ENCODE peak calls at places on chromosome 11, in eight cellular contexts. H is fibroblast of the aortic adventitia, D is colonic mucosa, T is pancreas, B is retinal pigment epithelial cell, G is AG10803, U is BJ, L is K562. V is an unnamed sample.

GRCh38 chr11:128595775-128596174 is 8.4 kb upstream of the ETS1 start:
- DNase-seq in T (no peak), B (no peak), U (no peak), G (no peak), H (no peak), D (no peak), L (no peak), V (no peak)

GRCh38 chr11:47270331-47271271 is 668 bp downstream of the MADD start:
- DNase-seq in U (no peak), H (peak), D (peak), L (peak), B (no peak), G (peak), T (peak), V (no peak)

GRCh38 chr11:120121914-120122473 is 15.9 kb downstream of the TRIM29 start:
- DNase-seq in L (no peak), D (no peak), H (no peak), T (peak), G (no peak), U (no peak), B (peak), V (no peak)

GRCh38 chr11:113986351-113987140 is 11.6 kb downstream of the HTR3A start:
- DNase-seq in T (no peak), U (no peak), B (no peak), L (no peak), D (no peak), G (no peak), H (no peak), V (no peak)

GRCh38 chr11:128451651-128452470 is 135.5 kb downstream of the ETS1 start:
- DNase-seq in U (no peak), D (peak), T (peak), L (no peak), H (peak), B (no peak), G (peak), V (no peak)

GRCh38 chr11:117144477-117145392 is 648 bp downstream of the PAFAH1B2 start:
- DNase-seq in B (peak), L (peak), D (peak), U (peak), H (peak), G (peak), T (peak), V (no peak)

GRCh38 chr11:35237345-35237744 is 98.4 kb downstream of the CD44 start:
- DNase-seq in B (no peak), D (no peak), G (no peak), T (no peak), H (no peak), U (no peak), L (no peak), V (no peak)

GRCh38 chr11:71251159-71251721 is 1.1 kb downstream of the SHANK2 start:
- DNase-seq in B (no peak), L (no peak), G (no peak), H (no peak), T (peak), U (no peak), D (no peak), V (no peak)

GRCh38 chr11:132211479-132211878 is 841.1 kb downstream of the NTM start:
- DNase-seq in D (no peak), L (no peak), T (no peak), H (no peak), U (no peak), B (no peak), G (no peak), V (no peak)

GRCh38 chr11:1931326-1931725 is 11.8 kb downstream of the TNNT3 start:
- DNase-seq in L (no peak), H (peak), U (no peak), G (no peak), B (no peak), T (no peak), D (no peak), V (no peak)

GRCh38 chr11:95156916-95157568 is 67.4 kb downstream of the ENDOD1 start:
- DNase-seq in B (no peak), H (peak), T (no peak), U (no peak), D (no peak), L (no peak), G (peak), V (no peak)

GRCh38 chr11:12556788-12557384 is 117.3 kb upstream of the TEAD1 start:
- DNase-seq in D (peak), B (peak), U (peak), H (peak), T (peak), L (no peak), G (peak), V (peak)

GRCh38 chr11:46127150-46127638 is 5.9 kb upstream of the PHF21A start:
- DNase-seq in D (peak), G (peak), T (no peak), L (peak), H (peak), B (no peak), U (no peak), V (no peak)

GRCh38 chr11:47399860-47400812 is 8.3 kb upstream of the SLC39A13 start:
- DNase-seq in B (no peak), H (no peak), D (no peak), G (no peak), L (peak), T (no peak), U (no peak), V (no peak)

GRCh38 chr11:120137611-120138521 is at the start of gene TRIM29:
- DNase-seq in D (peak), T (no peak), H (no peak), G (no peak), B (no peak), L (peak), U (no peak), V (no peak)

GRCh38 chr11:93694109-93694508 is 32.6 kb downstream of the CEP295 start:
- DNase-seq in D (no peak), G (no peak), U (no peak), L (no peak), B (no peak), T (no peak), H (no peak), V (no peak)
- TF ChIP-seq CTCF in D (no peak), G (no peak), U (no peak), L (no peak), B (no peak), T (no peak), H (peak), V (no peak)

DNA sequence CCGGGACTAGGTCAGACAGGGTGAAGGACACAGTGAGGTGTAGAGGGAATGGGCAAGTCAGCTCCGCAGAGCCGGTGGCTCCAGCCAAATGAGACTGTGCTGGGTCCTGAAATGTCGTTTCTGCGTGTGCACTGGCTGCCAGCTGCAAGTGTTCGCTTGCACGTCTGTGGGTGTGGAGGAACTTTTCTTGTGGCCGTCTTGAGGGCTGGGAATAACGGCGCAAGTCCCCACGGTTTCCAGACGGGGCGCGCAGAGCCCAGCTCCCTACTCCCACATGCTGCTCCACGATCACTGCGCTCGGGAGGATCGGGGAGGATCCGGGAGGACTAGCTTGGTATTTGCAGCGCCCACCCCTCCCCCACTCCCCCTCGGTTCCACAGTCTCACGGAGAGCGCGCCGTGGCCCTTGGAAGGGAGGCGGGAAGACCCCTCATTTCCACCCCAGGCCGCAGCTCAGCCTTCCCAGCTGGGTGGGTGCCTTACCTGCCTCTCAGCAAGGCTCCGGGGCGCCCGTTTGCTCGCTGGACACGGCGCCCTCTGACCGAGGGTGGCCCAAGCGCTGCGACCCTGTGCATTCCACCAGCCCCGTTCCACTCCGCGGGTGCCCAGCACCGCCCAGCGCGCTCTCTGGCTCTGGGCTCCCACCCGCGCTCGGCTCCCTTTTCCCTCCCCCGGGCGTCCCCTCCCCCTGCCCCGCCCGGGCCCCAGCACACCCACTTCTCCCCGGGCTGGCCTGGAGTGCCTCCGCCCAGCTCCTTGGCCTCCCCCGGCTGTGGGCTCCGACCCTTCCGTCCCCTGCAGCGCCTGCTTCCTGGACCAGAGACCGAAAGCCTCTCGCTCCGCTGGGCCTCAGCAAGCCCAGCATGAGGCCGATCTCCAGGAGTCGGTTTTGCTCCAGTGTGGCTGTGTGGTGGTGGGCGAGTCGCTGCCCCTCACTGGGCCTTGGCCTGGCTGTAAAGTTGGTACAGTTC is at the start of gene KCNE3:
- DNase-seq in B (no peak), L (peak), D (peak), U (no peak), T (peak), H (peak), G (peak), V (no peak)
- H3K4me3 ChIP-seq in B (peak), L (peak), D (peak), U (peak), T (peak), H (peak), G (peak), V (peak)

DNA sequence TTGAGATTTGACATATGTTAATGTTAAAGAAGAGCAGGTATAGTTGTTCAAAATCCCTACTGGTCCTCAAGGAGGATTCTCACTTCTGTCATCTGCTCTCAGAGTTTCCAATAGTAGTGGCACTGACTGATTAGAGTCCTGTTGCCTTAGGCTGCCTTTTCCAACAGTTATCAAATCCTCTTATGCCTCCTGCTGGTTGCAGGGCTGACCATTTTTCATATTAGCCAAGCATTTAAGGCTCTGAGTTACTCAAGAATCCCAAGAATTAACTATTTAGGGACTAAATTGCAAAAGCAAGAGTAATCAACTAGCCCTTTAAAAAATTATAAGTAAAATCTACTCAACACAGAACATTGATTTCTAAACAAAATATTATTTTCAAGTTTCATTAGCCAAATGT is 212.0 kb upstream of the CHORDC1 start:
- DNase-seq in B (no peak), H (no peak), G (no peak), D (no peak), U (no peak), L (peak), T (no peak), V (no peak)
- TF ChIP-seq CTCF in B (peak), H (no peak), G (no peak), D (no peak), U (no peak), L (no peak), T (no peak), V (no peak)

DNA sequence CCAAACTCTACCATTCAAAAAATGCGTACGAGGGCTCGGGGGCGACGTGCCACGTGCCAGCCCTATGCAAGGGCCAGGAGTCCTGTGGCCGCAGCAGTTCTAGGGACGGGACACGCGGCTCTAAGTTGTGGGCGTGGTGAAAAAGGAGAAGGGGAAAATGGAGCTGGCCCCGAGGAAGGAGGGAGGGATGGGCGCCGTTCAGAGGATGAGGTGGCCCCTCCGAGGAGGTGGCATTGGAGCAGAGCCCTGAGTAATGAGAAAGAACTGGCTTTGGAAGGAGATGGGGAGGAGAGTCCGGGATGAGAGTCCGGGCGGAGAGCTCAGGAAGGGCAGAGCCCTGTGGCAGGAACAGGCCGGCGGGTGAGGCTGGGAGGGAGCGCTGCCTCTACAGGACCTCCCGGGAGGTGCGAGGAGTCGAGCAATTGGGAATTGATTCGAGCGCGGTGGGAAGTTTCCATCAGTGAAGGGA is 21.0 kb downstream of the OTUB1 start:
- DNase-seq in L (peak), T (no peak), U (no peak), G (peak), D (peak), B (no peak), H (peak), V (no peak)
- H3K4me3 ChIP-seq in L (no peak), T (no peak), U (peak), G (peak), D (peak), B (peak), H (peak), V (no peak)

GRCh38 chr11:40338739-40339138 is 1120.7 kb downstream of the LRRC4C start:
- DNase-seq in U (peak), L (no peak), T (no peak), G (peak), H (peak), B (no peak), D (no peak), V (peak)
- TF ChIP-seq CTCF in U (no peak), L (no peak), T (no peak), G (no peak), H (no peak), B (no peak), D (no peak), V (no peak)

DNA sequence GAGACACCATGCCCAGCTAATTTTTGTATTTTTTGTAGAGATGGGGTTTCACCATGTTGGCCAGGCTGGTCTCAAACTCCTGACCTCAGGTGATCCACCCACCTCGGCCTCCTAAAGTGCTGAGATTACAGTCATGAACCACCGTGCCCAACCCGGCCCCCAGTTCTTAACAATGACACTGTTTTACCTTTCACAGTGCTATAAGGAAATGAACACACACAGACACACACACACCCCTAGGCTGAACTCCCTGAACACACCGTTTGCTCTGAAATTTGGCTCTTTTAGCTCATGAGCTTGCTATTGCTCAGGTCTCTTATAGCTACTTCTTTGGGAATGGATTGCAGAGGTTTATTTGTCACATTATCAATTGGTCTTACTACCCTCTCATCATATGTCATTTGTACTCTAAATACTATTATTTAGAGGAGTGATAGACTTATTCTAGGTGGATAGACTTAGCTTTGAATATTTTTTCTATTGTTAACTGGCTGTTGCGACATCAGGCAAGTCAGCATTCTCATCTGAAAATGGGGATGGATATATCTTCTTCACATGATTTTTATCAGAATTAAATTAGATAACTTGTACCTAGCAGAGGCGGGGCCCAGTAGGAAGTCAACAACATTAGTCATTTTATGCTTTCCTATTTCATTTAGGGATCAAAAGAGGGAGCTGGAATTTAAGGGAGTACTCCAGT is 2.1 kb downstream of the LYVE1 start:
- DNase-seq in H (no peak), T (no peak), G (no peak), L (no peak), B (no peak), D (no peak), U (no peak), V (no peak)
- H3K4me3 ChIP-seq in H (no peak), T (no peak), G (no peak), L (no peak), B (no peak), D (no peak), U (no peak), V (no peak)

GRCh38 chr11:72684236-72684912 is 10.2 kb upstream of the PDE2A start:
- DNase-seq in D (peak), B (no peak), H (peak), G (peak), T (peak), L (peak), U (no peak), V (no peak)
- TF ChIP-seq CTCF in D (peak), B (peak), H (peak), G (peak), T (peak), L (peak), U (peak), V (peak)

GRCh38 chr11:7605544-7605943 is 67.8 kb downstream of the CYB5R2 start:
- DNase-seq in L (peak), B (peak), H (peak), D (no peak), G (peak), T (peak), U (no peak), V (peak)
- H3K4me3 ChIP-seq in L (no peak), B (peak), H (no peak), D (peak), G (no peak), T (no peak), U (no peak), V (no peak)

GRCh38 chr11:74170694-74171629 is at the start of the genes C2CD3 and PPME1:
- DNase-seq in H (peak), D (peak), B (peak), T (peak), L (peak), U (peak), G (peak), V (peak)
- TF ChIP-seq CTCF in H (peak), D (no peak), B (peak), T (no peak), L (peak), U (peak), G (peak), V (peak)

V was measured in kidney epithelial cell.